ENCODE peak calls at places on chromosomes 6 and 20, in nine cellular contexts. W is GM12864, G is T-helper 1 cell, J is PC-3, E is SW480, H is AML-193, R is lower lobe of right lung, O is NCI-H1694 treated with DMSO at 0.1 percent for 48 hours, F is pancreas. U is an unnamed sample.

GRCh38 chr6:43292763-43293318 is 5.2 kb upstream of the SLC22A7 start:
- DNase-seq in G (no peak), F (peak), W (no peak), O (no peak), J (no peak), E (no peak), R (no peak), H (no peak), U (no peak)

GRCh38 chr6:23183846-23184245 is 614.5 kb downstream of the HDGFL1 start:
- DNase-seq in J (no peak), R (no peak), O (no peak), G (no peak), W (no peak), F (no peak), E (no peak), H (no peak), U (no peak)

GRCh38 chr6:116764961-116765841 is at the start of gene FAM162B:
- DNase-seq in O (no peak), H (no peak), F (peak), J (no peak), R (peak), E (no peak), G (no peak), W (no peak), U (peak)

GRCh38 chr20:59151391-59151790 is 12.2 kb upstream of the ZNF831 start:
- DNase-seq in J (no peak), E (no peak), G (no peak), W (no peak), H (no peak), R (no peak), O (no peak), F (no peak), U (no peak)

GRCh38 chr20:33561981-33562601 is 72.2 kb downstream of the CBFA2T2 start:
- DNase-seq in R (no peak), F (no peak), O (peak), W (no peak), E (peak), J (peak), G (no peak), H (no peak), U (peak)

GRCh38 chr6:158018851-158019361 is 37.2 kb downstream of the SYNJ2 start:
- DNase-seq in H (no peak), W (no peak), R (peak), J (no peak), F (peak), G (no peak), E (no peak), O (no peak), U (peak)

GRCh38 chr6:27177454-27178000 is 70.0 kb upstream of the PRSS16 start:
- DNase-seq in R (peak), W (no peak), E (peak), G (peak), F (peak), J (peak), H (peak), O (peak), U (peak)

GRCh38 chr20:51562334-51563140 is 20.0 kb upstream of the NFATC2 start:
- DNase-seq in F (peak), J (peak), G (no peak), H (no peak), R (peak), E (peak), W (no peak), O (no peak), U (peak)